ENCODE peak calls at places on chromosomes 7 and 10, in four cellular contexts. T is PC-3, R is mammary epithelial cell, S is Peyer's patch. V is an unnamed sample.

GRCh38 chr7:77995717-77996116 is 197.1 kb downstream of the PHTF2 start:
- DNase-seq in R (no peak), S (no peak), T (no peak), V (no peak)

GRCh38 chr7:42494722-42495121 is 257.7 kb upstream of the GLI3 start:
- DNase-seq in S (no peak), T (no peak), R (peak; percentile 90), V (peak; percentile 16)

GRCh38 chr10:14382022-14382421 is 51.3 kb upstream of the FRMD4A start:
- DNase-seq in S (no peak), R (no peak), T (no peak), V (no peak)

GRCh38 chr10:46541735-46542566 is 14.5 kb downstream of the GPRIN2 start:
- DNase-seq in S (peak; percentile 46), T (no peak), R (no peak), V (peak; percentile 22)

GRCh38 chr10:132986576-132986975 is 44.2 kb upstream of the CFAP46 start:
- DNase-seq in S (peak; percentile 16), R (no peak), T (no peak), V (no peak)

GRCh38 chr7:157522189-157522588 is 185.4 kb downstream of the DNAJB6 start:
- DNase-seq in S (peak; percentile 18), R (no peak), T (no peak), V (no peak)

GRCh38 chr7:43868681-43869017 is 668 bp downstream of the MRPS24 start:
- DNase-seq in S (no peak), T (no peak), R (no peak), V (no peak)

GRCh38 chr7:131002600-131002999 is 268.6 kb upstream of the KLF14 start:
- DNase-seq in S (no peak), R (no peak), T (no peak), V (no peak)

GRCh38 chr10:59091239-59091638 is 85.2 kb upstream of the PHYHIPL start:
- DNase-seq in S (no peak), T (no peak), R (no peak), V (no peak)

GRCh38 chr7:44603208-44603607 is 3.2 kb upstream of the OGDH start:
- DNase-seq in T (peak; percentile 38), R (no peak), S (no peak), V (no peak)

GRCh38 chr10:103884681-103885139 is 29.3 kb upstream of the SH3PXD2A start:
- DNase-seq in R (peak; percentile 73), S (no peak), T (peak; percentile 75), V (peak; percentile 59)

GRCh38 chr7:42931447-42931833 is 534 bp downstream of the PSMA2 start:
- DNase-seq in T (no peak), S (no peak), R (no peak), V (no peak)

GRCh38 chr7:398888-399287 is 108.9 kb downstream of the FOXL3 start:
- DNase-seq in S (no peak), R (no peak), T (no peak), V (no peak)

GRCh38 chr10:133309111-133309719 is 501 bp downstream of the ZNF511 start:
- DNase-seq in R (peak; percentile 93), S (peak; percentile 99), T (peak; percentile 88), V (peak; percentile 91)

GRCh38 chr7:6015917-6016652 is 7.0 kb downstream of the AIMP2 start:
- DNase-seq in S (no peak), R (peak; percentile 9), T (no peak), V (no peak)

GRCh38 chr7:131819891-131820290 is 263.5 kb upstream of the PODXL start:
- DNase-seq in R (no peak), T (no peak), S (no peak), V (peak; percentile 53)

GRCh38 chr7:157795631-157796030 is 458.8 kb downstream of the DNAJB6 start:
- DNase-seq in S (no peak), R (no peak), T (no peak), V (no peak)

GRCh38 chr10:110793128-110793812 is 78.5 kb upstream of the PDCD4 start:
- DNase-seq in T (no peak), R (no peak), S (no peak), V (no peak)

GRCh38 chr10:101507828-101508227 is 80.2 kb downstream of the POLL start:
- DNase-seq in T (no peak), R (no peak), S (no peak), V (no peak)

GRCh38 chr7:100271716-100272537 is 35.6 kb upstream of the SPDYE3 start:
- DNase-seq in R (peak; percentile 91), T (peak; percentile 93), S (peak; percentile 98), V (peak; percentile 99)
- TF ChIP-seq CTCF in R (peak; percentile 51), T (no peak), S (peak; percentile 27), V (peak; percentile 42)

DNA sequence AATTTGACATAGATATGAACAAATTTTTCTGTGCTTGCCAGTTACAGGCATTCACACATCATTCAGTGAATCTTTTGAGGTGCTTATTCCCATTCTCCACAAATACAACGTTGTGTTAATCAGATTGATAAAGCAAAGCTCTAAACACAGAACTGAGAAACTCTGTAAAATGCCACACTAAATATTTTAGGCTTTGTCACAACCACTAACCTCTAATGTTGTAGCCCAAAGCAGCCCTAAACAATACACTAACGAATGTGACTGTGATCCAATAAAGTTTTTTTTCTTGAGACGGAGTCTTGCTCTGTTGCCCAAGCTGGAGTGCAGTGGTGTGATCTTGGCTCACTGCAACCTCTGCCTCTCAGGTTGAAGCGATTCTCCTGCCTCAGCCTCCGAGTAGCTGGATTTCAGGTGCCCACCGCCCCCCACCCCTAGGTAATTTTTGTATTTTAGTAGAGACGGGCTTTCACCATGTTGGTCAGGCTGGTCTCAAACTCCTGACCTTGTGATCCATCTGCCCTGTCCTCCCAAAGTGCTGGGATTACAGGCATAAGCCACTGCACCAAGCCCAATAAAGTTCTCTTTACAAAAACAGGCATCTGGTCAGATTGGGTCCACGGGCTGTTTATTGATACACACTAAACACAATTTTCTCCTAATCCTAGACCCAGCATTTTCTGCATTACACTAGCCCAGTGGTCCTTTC is 6.9 kb downstream of the CYCS start:
- DNase-seq in S (no peak), R (no peak), T (no peak), V (no peak)
- H3K27me3 ChIP-seq in S (no peaks in the 10 kb centered on the region), R (no peaks in the 10 kb centered on the region), T (no peaks in the 10 kb centered on the region), V (no peaks in the 10 kb centered on the region)

DNA sequence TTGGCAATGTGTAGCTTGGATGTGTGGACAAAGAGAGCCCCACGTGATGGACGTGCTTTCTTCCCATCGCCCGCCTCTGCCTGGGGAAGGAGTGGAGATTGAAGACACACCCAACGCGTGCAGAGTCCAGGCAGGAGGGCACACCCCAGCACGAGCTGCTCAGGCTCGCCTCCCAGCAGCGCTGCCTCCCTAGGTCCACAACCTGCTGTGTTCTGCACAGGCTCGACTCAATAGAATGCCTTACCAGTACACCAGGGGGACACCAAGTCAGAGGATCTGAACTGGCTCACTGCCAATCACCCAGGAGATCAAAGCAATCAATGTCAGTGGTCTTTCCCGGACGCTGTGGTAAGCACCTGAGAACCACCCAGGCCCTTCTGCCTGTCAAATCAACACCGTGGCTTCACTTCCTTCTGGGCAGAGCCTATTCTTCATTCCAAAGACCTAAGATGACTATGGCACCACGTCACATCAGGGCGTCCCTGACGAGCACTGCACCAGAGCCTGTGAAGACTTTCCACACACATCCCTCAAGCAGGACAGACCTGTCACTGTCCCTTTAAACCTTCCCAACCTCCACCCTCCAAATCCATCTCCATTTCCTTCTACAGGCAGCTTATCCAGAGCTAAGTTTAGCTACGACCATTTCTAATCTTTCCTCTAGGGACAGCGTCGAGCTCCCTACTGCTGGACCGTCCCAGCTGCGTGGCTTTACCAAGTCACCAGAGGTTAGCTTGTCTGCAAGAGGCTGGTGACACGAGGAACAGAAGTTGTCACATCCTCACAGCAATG is 72.3 kb downstream of the AMZ1 start:
- DNase-seq in T (peak; percentile 62), S (peak; percentile 93), R (no peak), V (peak; percentile 82)
- TF ChIP-seq CTCF in T (peak; percentile 68), S (no peak), R (peak; percentile 46), V (peak; percentile 62)

GRCh38 chr10:45375101-45375500 is 1.1 kb downstream of the ALOX5 start:
- DNase-seq in S (no peak), R (no peak), T (no peak), V (no peak)
- H3K27me3 ChIP-seq in S (no peaks in the 10 kb centered on the region), R (peaks cover 28% of the 10 kb centered on the region), T (peaks cover 66% of the 10 kb centered on the region), V (no peaks in the 10 kb centered on the region)

GRCh38 chr7:34135924-34136323 is 230.6 kb downstream of the BMPER start:
- DNase-seq in S (no peak), T (no peak), R (no peak), V (peak; percentile 31)

GRCh38 chr7:34133356-34133982 is 228.1 kb downstream of the BMPER start:
- DNase-seq in T (peak; percentile 10), S (no peak), R (peak; percentile 91), V (peak; percentile 24)

GRCh38 chr7:34136698-34137097 is 231.4 kb downstream of the BMPER start:
- DNase-seq in R (no peak), S (no peak), T (no peak), V (no peak)

GRCh38 chr7:34131371-34131770 is 226.0 kb downstream of the BMPER start:
- DNase-seq in S (no peak), T (no peak), R (no peak), V (no peak)

GRCh38 chr7:34133983-34134782 is 228.8 kb downstream of the BMPER start:
- DNase-seq in T (peak; percentile 62), R (peak; percentile 75), S (no peak), V (peak; percentile 87)
- TF ChIP-seq CTCF in T (peak; percentile 76), R (peak; percentile 84), S (peak; percentile 32), V (peak; percentile 79)

GRCh38 chr10:6068006-6068405 is 5.8 kb upstream of the IL2RA start:
- DNase-seq in R (no peak), T (no peak), S (no peak), V (no peak)
- H3K27me3 ChIP-seq in R (no peaks in the 10 kb centered on the region), T (peaks cover 8% of the 10 kb centered on the region), S (no peaks in the 10 kb centered on the region), V (peaks cover 19% of the 10 kb centered on the region)

GRCh38 chr10:95178266-95178665 is 15.8 kb upstream of the ACSM6 start:
- DNase-seq in R (no peak), S (no peak), T (no peak), V (no peak)

GRCh38 chr10:95178797-95179196 is 15.2 kb upstream of the ACSM6 start:
- DNase-seq in S (no peak), R (no peak), T (no peak), V (no peak)

GRCh38 chr10:95172851-95173250 is 21.2 kb upstream of the ACSM6 start:
- DNase-seq in R (peak; percentile 48), S (no peak), T (no peak), V (no peak)

GRCh38 chr10:95177429-95177828 is 16.6 kb upstream of the ACSM6 start:
- DNase-seq in S (no peak), R (no peak), T (no peak), V (no peak)

DNA sequence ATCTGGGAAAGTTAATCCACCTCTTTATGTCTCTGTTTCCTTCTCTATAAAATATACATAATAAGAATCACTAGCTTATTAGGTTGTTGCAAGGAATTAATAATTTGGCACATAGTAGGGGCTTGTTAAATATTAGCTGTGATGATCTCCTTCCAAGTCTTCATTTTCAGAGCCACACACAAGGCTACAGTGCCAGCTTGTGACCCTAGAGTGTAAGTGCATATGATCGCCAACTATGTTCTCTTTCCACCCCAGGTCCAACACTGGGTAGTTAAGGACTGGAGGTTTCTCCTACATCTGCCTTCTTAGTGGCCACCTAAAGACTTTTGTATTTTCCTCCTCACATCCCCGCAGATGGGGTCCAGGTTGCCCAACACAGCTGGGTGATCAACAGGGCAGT is 17.9 kb upstream of the ACSM6 start:
- DNase-seq in S (no peak), R (no peak), T (no peak), V (no peak)
- TF ChIP-seq CTCF in S (no peak), R (peak; percentile 47), T (peak; percentile 29), V (peak; percentile 31)

V was measured in WERI-Rb-1.